ENCODE peak calls at places on chromosomes 2 and 18, in nine cellular contexts. One of them, this sample, is unnamed.

GRCh38 chr2:30678410-30679137 is 128.7 kb downstream of the CAPN13 start:
- DNase-seq in skeletal muscle cell: no peak
- DNase-seq in progenitor cell of endocrine pancreas: no peak
- DNase-seq in HEK293T: no peak
- DNase-seq in fibroblast of lung: no peak
- DNase-seq in GM12892: no peak
- DNase-seq in naive B cell: no peak
- DNase-seq in HuH-7: no peak
- DNase-seq in mucosa of descending colon: no peak
- DNase-seq in this sample: no peak

GRCh38 chr2:51490576-51491234 is 458.8 kb upstream of the NRXN1 start:
- DNase-seq in skeletal muscle cell: no peak
- DNase-seq in progenitor cell of endocrine pancreas: no peak
- DNase-seq in HEK293T: no peak
- DNase-seq in fibroblast of lung: peak
- DNase-seq in GM12892: no peak
- DNase-seq in naive B cell: no peak
- DNase-seq in HuH-7: no peak
- DNase-seq in mucosa of descending colon: no peak
- DNase-seq in this sample: no peak

GRCh38 chr2:240465765-240466578 is 30.5 kb downstream of the GPC1 start:
- DNase-seq in skeletal muscle cell: no peak
- DNase-seq in progenitor cell of endocrine pancreas: peak
- DNase-seq in HEK293T: no peak
- DNase-seq in fibroblast of lung: no peak
- DNase-seq in GM12892: peak
- DNase-seq in naive B cell: no peak
- DNase-seq in HuH-7: no peak
- DNase-seq in mucosa of descending colon: peak
- DNase-seq in this sample: no peak

GRCh38 chr2:175626796-175627195 is 375.3 kb downstream of the LNPK start:
- DNase-seq in skeletal muscle cell: no peak
- DNase-seq in progenitor cell of endocrine pancreas: no peak
- DNase-seq in HEK293T: no peak
- DNase-seq in fibroblast of lung: no peak
- DNase-seq in GM12892: no peak
- DNase-seq in naive B cell: no peak
- DNase-seq in HuH-7: no peak
- DNase-seq in mucosa of descending colon: no peak
- DNase-seq in this sample: no peak

GRCh38 chr2:108921096-108922030 is 67.7 kb downstream of the EDAR start:
- DNase-seq in skeletal muscle cell: no peak
- DNase-seq in progenitor cell of endocrine pancreas: no peak
- DNase-seq in HEK293T: no peak
- DNase-seq in fibroblast of lung: no peak
- DNase-seq in GM12892: no peak
- DNase-seq in naive B cell: no peak
- DNase-seq in HuH-7: no peak
- DNase-seq in mucosa of descending colon: no peak
- DNase-seq in this sample: no peak

GRCh38 chr2:6139916-6140315 is 447.7 kb downstream of the SOX11 start:
- DNase-seq in skeletal muscle cell: no peak
- DNase-seq in progenitor cell of endocrine pancreas: no peak
- DNase-seq in HEK293T: no peak
- DNase-seq in fibroblast of lung: no peak
- DNase-seq in GM12892: no peak
- DNase-seq in naive B cell: no peak
- DNase-seq in HuH-7: no peak
- DNase-seq in mucosa of descending colon: no peak
- DNase-seq in this sample: no peak

GRCh38 chr2:111030271-111030891 is 90.3 kb upstream of the BCL2L11 start:
- DNase-seq in skeletal muscle cell: no peak
- DNase-seq in progenitor cell of endocrine pancreas: no peak
- DNase-seq in HEK293T: no peak
- DNase-seq in fibroblast of lung: no peak
- DNase-seq in GM12892: no peak
- DNase-seq in naive B cell: no peak
- DNase-seq in HuH-7: no peak
- DNase-seq in mucosa of descending colon: no peak
- DNase-seq in this sample: no peak

GRCh38 chr2:237867465-237867864 is 8.0 kb downstream of the RAMP1 start:
- DNase-seq in skeletal muscle cell: no peak
- DNase-seq in progenitor cell of endocrine pancreas: no peak
- DNase-seq in HEK293T: no peak
- DNase-seq in fibroblast of lung: no peak
- DNase-seq in GM12892: no peak
- DNase-seq in naive B cell: no peak
- DNase-seq in HuH-7: no peak
- DNase-seq in mucosa of descending colon: peak
- DNase-seq in this sample: no peak

GRCh38 chr2:224410946-224411561 is 9.1 kb upstream of the FAM124B start:
- DNase-seq in skeletal muscle cell: no peak
- DNase-seq in progenitor cell of endocrine pancreas: no peak
- DNase-seq in HEK293T: no peak
- DNase-seq in fibroblast of lung: peak
- DNase-seq in GM12892: no peak
- DNase-seq in naive B cell: no peak
- DNase-seq in HuH-7: no peak
- DNase-seq in mucosa of descending colon: no peak
- DNase-seq in this sample: peak

GRCh38 chr2:62744603-62745002 is 39.1 kb downstream of the EHBP1 start:
- DNase-seq in skeletal muscle cell: no peak
- DNase-seq in progenitor cell of endocrine pancreas: no peak
- DNase-seq in HEK293T: no peak
- DNase-seq in fibroblast of lung: no peak
- DNase-seq in GM12892: no peak
- DNase-seq in naive B cell: no peak
- DNase-seq in HuH-7: no peak
- DNase-seq in mucosa of descending colon: no peak
- DNase-seq in this sample: no peak

GRCh38 chr2:5070257-5070656 is 621.9 kb upstream of the SOX11 start:
- DNase-seq in skeletal muscle cell: no peak
- DNase-seq in progenitor cell of endocrine pancreas: no peak
- DNase-seq in HEK293T: no peak
- DNase-seq in fibroblast of lung: no peak
- DNase-seq in GM12892: no peak
- DNase-seq in naive B cell: no peak
- DNase-seq in HuH-7: no peak
- DNase-seq in mucosa of descending colon: no peak
- DNase-seq in this sample: no peak

GRCh38 chr18:12774982-12775381 is 72.1 kb downstream of the PSMG2 start:
- DNase-seq in skeletal muscle cell: no peak
- DNase-seq in progenitor cell of endocrine pancreas: no peak
- DNase-seq in HEK293T: no peak
- DNase-seq in fibroblast of lung: no peak
- DNase-seq in GM12892: no peak
- DNase-seq in naive B cell: no peak
- DNase-seq in HuH-7: no peak
- DNase-seq in mucosa of descending colon: no peak
- DNase-seq in this sample: no peak

GRCh38 chr18:77137851-77138250 is 5.3 kb upstream of the MBP start:
- DNase-seq in skeletal muscle cell: no peak
- DNase-seq in progenitor cell of endocrine pancreas: no peak
- DNase-seq in HEK293T: no peak
- DNase-seq in fibroblast of lung: no peak
- DNase-seq in GM12892: no peak
- DNase-seq in naive B cell: no peak
- DNase-seq in HuH-7: no peak
- DNase-seq in mucosa of descending colon: no peak
- DNase-seq in this sample: no peak

GRCh38 chr2:239355139-239355538 is 45.7 kb downstream of the HDAC4 start:
- DNase-seq in skeletal muscle cell: peak
- DNase-seq in progenitor cell of endocrine pancreas: no peak
- DNase-seq in HEK293T: no peak
- DNase-seq in fibroblast of lung: peak
- DNase-seq in GM12892: no peak
- DNase-seq in naive B cell: no peak
- DNase-seq in HuH-7: no peak
- DNase-seq in mucosa of descending colon: no peak
- DNase-seq in this sample: no peak

GRCh38 chr2:47246646-47247045 is 91.5 kb upstream of the STPG4 start:
- DNase-seq in skeletal muscle cell: no peak
- DNase-seq in progenitor cell of endocrine pancreas: no peak
- DNase-seq in HEK293T: no peak
- DNase-seq in fibroblast of lung: no peak
- DNase-seq in GM12892: no peak
- DNase-seq in naive B cell: no peak
- DNase-seq in HuH-7: no peak
- DNase-seq in mucosa of descending colon: no peak
- DNase-seq in this sample: no peak

GRCh38 chr2:171347591-171348032 is 86.2 kb downstream of the METTL8 start:
- DNase-seq in skeletal muscle cell: peak
- DNase-seq in progenitor cell of endocrine pancreas: no peak
- DNase-seq in HEK293T: no peak
- DNase-seq in fibroblast of lung: peak
- DNase-seq in GM12892: no peak
- DNase-seq in naive B cell: no peak
- DNase-seq in HuH-7: no peak
- DNase-seq in mucosa of descending colon: no peak
- DNase-seq in this sample: peak

GRCh38 chr2:143161982-143162837 is 33.0 kb downstream of the ARHGAP15 start:
- DNase-seq in skeletal muscle cell: peak
- DNase-seq in progenitor cell of endocrine pancreas: peak
- DNase-seq in HEK293T: peak
- DNase-seq in fibroblast of lung: peak
- DNase-seq in GM12892: no peak
- DNase-seq in naive B cell: peak
- DNase-seq in HuH-7: peak
- DNase-seq in mucosa of descending colon: no peak
- DNase-seq in this sample: no peak

GRCh38 chr2:96912356-96913116 is 42.7 kb upstream of the SEMA4C start:
- DNase-seq in skeletal muscle cell: no peak
- DNase-seq in progenitor cell of endocrine pancreas: no peak
- DNase-seq in HEK293T: no peak
- DNase-seq in fibroblast of lung: no peak
- DNase-seq in GM12892: no peak
- DNase-seq in naive B cell: no peak
- DNase-seq in HuH-7: no peak
- DNase-seq in mucosa of descending colon: no peak
- DNase-seq in this sample: no peak

GRCh38 chr2:58006256-58006951 is 40.2 kb upstream of the VRK2 start:
- DNase-seq in skeletal muscle cell: no peak
- DNase-seq in progenitor cell of endocrine pancreas: no peak
- DNase-seq in HEK293T: no peak
- DNase-seq in fibroblast of lung: peak
- DNase-seq in GM12892: no peak
- DNase-seq in naive B cell: no peak
- DNase-seq in HuH-7: no peak
- DNase-seq in mucosa of descending colon: no peak
- DNase-seq in this sample: no peak

GRCh38 chr2:18413794-18414396 is 146.6 kb downstream of the RDH14 start:
- DNase-seq in skeletal muscle cell: peak
- DNase-seq in progenitor cell of endocrine pancreas: no peak
- DNase-seq in HEK293T: no peak
- DNase-seq in fibroblast of lung: peak
- DNase-seq in GM12892: no peak
- DNase-seq in naive B cell: no peak
- DNase-seq in HuH-7: no peak
- DNase-seq in mucosa of descending colon: no peak
- DNase-seq in this sample: peak

GRCh38 chr2:212226114-212226513 is 312.5 kb downstream of the ERBB4 start:
- DNase-seq in skeletal muscle cell: no peak
- DNase-seq in progenitor cell of endocrine pancreas: no peak
- DNase-seq in HEK293T: no peak
- DNase-seq in fibroblast of lung: no peak
- DNase-seq in GM12892: no peak
- DNase-seq in naive B cell: no peak
- DNase-seq in HuH-7: no peak
- DNase-seq in mucosa of descending colon: no peak
- DNase-seq in this sample: no peak

GRCh38 chr2:1461507-1462390 is 48.5 kb downstream of the TPO start:
- DNase-seq in skeletal muscle cell: no peak
- DNase-seq in progenitor cell of endocrine pancreas: no peak
- DNase-seq in HEK293T: no peak
- DNase-seq in fibroblast of lung: no peak
- DNase-seq in GM12892: no peak
- DNase-seq in naive B cell: no peak
- DNase-seq in HuH-7: no peak
- DNase-seq in mucosa of descending colon: no peak
- DNase-seq in this sample: no peak

GRCh38 chr2:39379643-39380524 is 57.2 kb downstream of the MAP4K3 start:
- DNase-seq in skeletal muscle cell: peak
- DNase-seq in progenitor cell of endocrine pancreas: no peak
- DNase-seq in HEK293T: peak
- DNase-seq in fibroblast of lung: peak
- DNase-seq in GM12892: no peak
- DNase-seq in naive B cell: peak
- DNase-seq in HuH-7: peak
- DNase-seq in mucosa of descending colon: no peak
- DNase-seq in this sample: peak

GRCh38 chr2:129465045-129465444 is 514.4 kb upstream of the RAB6C start:
- DNase-seq in skeletal muscle cell: no peak
- DNase-seq in progenitor cell of endocrine pancreas: no peak
- DNase-seq in HEK293T: no peak
- DNase-seq in fibroblast of lung: no peak
- DNase-seq in GM12892: no peak
- DNase-seq in naive B cell: no peak
- DNase-seq in HuH-7: no peak
- DNase-seq in mucosa of descending colon: no peak
- DNase-seq in this sample: no peak

GRCh38 chr2:121530210-121530562 is 494 bp upstream of the RNU4ATAC start:
- DNase-seq in skeletal muscle cell: peak
- DNase-seq in progenitor cell of endocrine pancreas: peak
- DNase-seq in HEK293T: peak
- DNase-seq in fibroblast of lung: peak
- DNase-seq in GM12892: peak
- DNase-seq in naive B cell: no peak
- DNase-seq in HuH-7: peak
- DNase-seq in mucosa of descending colon: peak
- DNase-seq in this sample: no peak

GRCh38 chr18:41714872-41715271 is 240.2 kb upstream of the PIK3C3 start:
- DNase-seq in skeletal muscle cell: no peak
- DNase-seq in progenitor cell of endocrine pancreas: no peak
- DNase-seq in HEK293T: no peak
- DNase-seq in fibroblast of lung: no peak
- DNase-seq in GM12892: no peak
- DNase-seq in naive B cell: no peak
- DNase-seq in HuH-7: peak
- DNase-seq in mucosa of descending colon: no peak
- DNase-seq in this sample: no peak

GRCh38 chr18:37564796-37565137 is 831 bp downstream of the CELF4 start:
- DNase-seq in skeletal muscle cell: no peak
- DNase-seq in progenitor cell of endocrine pancreas: peak
- DNase-seq in HEK293T: peak
- DNase-seq in fibroblast of lung: peak
- DNase-seq in GM12892: no peak
- DNase-seq in naive B cell: no peak
- DNase-seq in HuH-7: peak
- DNase-seq in mucosa of descending colon: no peak
- DNase-seq in this sample: no peak

GRCh38 chr2:3179208-3179607 is 198.4 kb downstream of the EIPR1 start:
- DNase-seq in skeletal muscle cell: no peak
- DNase-seq in progenitor cell of endocrine pancreas: no peak
- DNase-seq in HEK293T: peak
- DNase-seq in fibroblast of lung: no peak
- DNase-seq in GM12892: no peak
- DNase-seq in naive B cell: no peak
- DNase-seq in HuH-7: peak
- DNase-seq in mucosa of descending colon: no peak
- DNase-seq in this sample: no peak

GRCh38 chr2:176068037-176068832 is 15.5 kb downstream of the EVX2 start:
- DNase-seq in skeletal muscle cell: no peak
- DNase-seq in progenitor cell of endocrine pancreas: no peak
- DNase-seq in HEK293T: no peak
- DNase-seq in fibroblast of lung: no peak
- DNase-seq in GM12892: no peak
- DNase-seq in naive B cell: no peak
- DNase-seq in HuH-7: no peak
- DNase-seq in mucosa of descending colon: no peak
- DNase-seq in this sample: no peak

GRCh38 chr18:54358495-54358793 is 738 bp downstream of the C18orf54 start:
- DNase-seq in skeletal muscle cell: no peak
- DNase-seq in progenitor cell of endocrine pancreas: peak
- DNase-seq in HEK293T: no peak
- DNase-seq in fibroblast of lung: peak
- DNase-seq in GM12892: peak
- DNase-seq in naive B cell: no peak
- DNase-seq in HuH-7: no peak
- DNase-seq in mucosa of descending colon: no peak
- DNase-seq in this sample: peak

GRCh38 chr18:78766651-78767533 is 212.7 kb upstream of the SALL3 start:
- DNase-seq in skeletal muscle cell: no peak
- DNase-seq in progenitor cell of endocrine pancreas: no peak
- DNase-seq in HEK293T: no peak
- DNase-seq in fibroblast of lung: no peak
- DNase-seq in GM12892: no peak
- DNase-seq in naive B cell: no peak
- DNase-seq in HuH-7: no peak
- DNase-seq in mucosa of descending colon: no peak
- DNase-seq in this sample: no peak